ENCODE peak calls at places on chromosomes 2 and 18, in seven cellular contexts. M is neuronal stem cell, S is IMR-90, N is H9, V is mesenchymal stem cell, G is H1, K is trophoblast cell. T is an unnamed sample.
A peak's percentile ranks its signal among the peaks of the same experiment; 100 is the strongest.

GRCh38 chr2:192002418-192002817 is 155.5 kb upstream of the CAVIN2 start:
- DNase-seq in K (no peak), V (no peak), S (no peak), N (peak; percentile 45), M (no peak), G (no peak), T (peak; percentile 28)

GRCh38 chr2:215499330-215499729 is 63.5 kb upstream of the FN1 start:
- DNase-seq in M (no peak), V (no peak), K (no peak), S (peak; percentile 54), G (no peak), N (no peak), T (no peak)

GRCh38 chr2:11691071-11691660 is 21.2 kb upstream of the NTSR2 start:
- DNase-seq in K (no peak), S (no peak), V (no peak), G (no peak), N (no peak), M (no peak), T (no peak)

GRCh38 chr2:5740073-5740472 is 47.9 kb downstream of the SOX11 start:
- DNase-seq in K (no peak), M (no peak), S (no peak), N (no peak), V (no peak), G (no peak), T (no peak)

GRCh38 chr2:42713920-42714319 is 50.0 kb downstream of the OXER1 start:
- DNase-seq in G (no peak), S (no peak), V (no peak), N (no peak), K (no peak), M (no peak), T (no peak)

GRCh38 chr18:3340015-3340681 is 78.2 kb downstream of the MYL12B start:
- DNase-seq in S (peak; percentile 56), K (no peak), M (no peak), G (no peak), N (no peak), V (peak; percentile 61), T (peak; percentile 32)

GRCh38 chr2:123453772-123454171 is 571.3 kb upstream of the CNTNAP5 start:
- DNase-seq in V (no peak), S (no peak), K (no peak), M (no peak), G (no peak), N (no peak), T (no peak)

GRCh38 chr18:45658756-45659155 is 43.5 kb downstream of the SLC14A2 start:
- DNase-seq in M (no peak), G (no peak), S (peak; percentile 48), N (no peak), K (no peak), V (no peak), T (no peak)

GRCh38 chr2:168740360-168740759 is 62.1 kb upstream of the NOSTRIN start:
- DNase-seq in N (no peak), V (no peak), S (peak; percentile 10), M (no peak), G (no peak), K (peak; percentile 96), T (peak; percentile 25)

GRCh38 chr18:74082476-74083070 is 65.1 kb downstream of the FBXO15 start:
- DNase-seq in V (peak; percentile 50), K (no peak), M (peak; percentile 8), G (peak; percentile 59), N (peak; percentile 91), S (peak; percentile 63), T (peak; percentile 82)

GRCh38 chr2:239634769-239635168 is 233.9 kb upstream of the HDAC4 start:
- DNase-seq in M (no peak), N (no peak), G (no peak), V (no peak), K (no peak), S (no peak), T (no peak)

GRCh38 chr2:37318401-37318800 is 6.2 kb downstream of the PRKD3 start:
- DNase-seq in G (no peak), S (peak; percentile 96), K (no peak), M (no peak), V (peak; percentile 71), N (no peak), T (no peak)

GRCh38 chr2:214569419-214570035 is 158.7 kb downstream of the VWC2L start:
- DNase-seq in N (no peak), M (no peak), K (no peak), V (no peak), S (no peak), G (no peak), T (no peak)

GRCh38 chr2:11955314-11955713 is 208.9 kb downstream of the LPIN1 start:
- DNase-seq in M (no peak), N (no peak), K (no peak), G (no peak), V (no peak), S (peak; percentile 3), T (no peak)

GRCh38 chr2:42128731-42129486 is 40.2 kb upstream of the EML4 start:
- DNase-seq in G (no peak), N (no peak), S (peak; percentile 80), K (no peak), M (no peak), V (peak; percentile 84), T (no peak)

GRCh38 chr18:34802938-34803337 is 92.8 kb downstream of the DTNA start:
- DNase-seq in V (peak; percentile 7), K (no peak), G (no peak), N (no peak), M (no peak), S (peak; percentile 29), T (no peak)

GRCh38 chr2:240353944-240354343 is 81.5 kb upstream of the GPC1 start:
- DNase-seq in M (no peak), S (no peak), K (no peak), N (no peak), G (no peak), V (no peak), T (no peak)

DNA sequence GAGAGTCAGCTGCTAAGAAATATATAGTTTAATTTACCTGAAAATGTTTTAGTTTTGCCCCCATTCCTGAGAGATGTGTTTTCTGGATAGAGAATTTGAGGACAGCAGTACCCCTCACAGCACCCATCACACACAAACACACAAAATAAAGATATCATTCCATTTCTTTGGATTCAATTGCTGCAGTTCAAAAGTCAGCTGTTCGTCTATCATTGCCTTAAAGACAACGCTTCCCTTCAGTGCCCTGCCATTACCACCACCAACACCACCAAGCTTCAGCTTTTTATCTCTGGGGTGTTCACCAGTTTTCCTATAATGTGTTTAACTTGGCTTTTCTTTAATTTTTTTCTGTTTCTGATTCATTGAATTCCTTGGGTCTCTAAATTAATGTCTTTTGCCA is 49.7 kb downstream of the RDH14 start:
- DNase-seq in V (no peak), G (no peak), K (no peak), M (no peak), N (no peak), S (no peak), T (no peak)
- H3K4ac ChIP-seq in V (no peak overlapping the region), G (no peak overlapping the region), K (no peak overlapping the region), M (no peak overlapping the region), N (no peak overlapping the region), S (no peak overlapping the region), T (no peak overlapping the region)

GRCh38 chr2:18272148-18272494 is 288.3 kb downstream of the RDH14 start:
- DNase-seq in M (no peak), K (no peak), N (no peak), S (no peak), V (no peak), G (no peak), T (no peak)
- H3K4ac ChIP-seq in M (peak overlapping the region; percentile 66), K (no peak overlapping the region), N (no peak overlapping the region), S (no peak overlapping the region), V (no peak overlapping the region), G (no peak overlapping the region), T (no peak overlapping the region)

GRCh38 chr2:32746554-32747133 is 118.8 kb downstream of the TTC27 start:
- DNase-seq in N (no peak), G (no peak), K (no peak), M (no peak), V (no peak), S (no peak), T (no peak)
- H3K4ac ChIP-seq in N (no peak overlapping the region), G (no peak overlapping the region), K (no peak overlapping the region), M (no peak overlapping the region), V (no peak overlapping the region), S (no peak overlapping the region), T (no peak overlapping the region)

GRCh38 chr2:95359035-95359434 is 43.5 kb upstream of the FAHD2A start:
- DNase-seq in G (no peak), N (no peak), S (peak; percentile 73), V (no peak), M (no peak), K (peak; percentile 26), T (no peak)

GRCh38 chr2:95359501-95359930 is 43.0 kb upstream of the FAHD2A start:
- DNase-seq in M (no peak), N (peak; percentile 18), G (no peak), S (no peak), K (no peak), V (no peak), T (no peak)

GRCh38 chr2:95357717-95358280 is 44.7 kb upstream of the FAHD2A start:
- DNase-seq in M (no peak), V (no peak), N (peak; percentile 5), S (no peak), G (no peak), K (no peak), T (no peak)

GRCh38 chr2:95354925-95355324 is 47.6 kb upstream of the FAHD2A start:
- DNase-seq in G (no peak), S (no peak), N (peak; percentile 5), M (no peak), V (no peak), K (no peak), T (no peak)

DNA sequence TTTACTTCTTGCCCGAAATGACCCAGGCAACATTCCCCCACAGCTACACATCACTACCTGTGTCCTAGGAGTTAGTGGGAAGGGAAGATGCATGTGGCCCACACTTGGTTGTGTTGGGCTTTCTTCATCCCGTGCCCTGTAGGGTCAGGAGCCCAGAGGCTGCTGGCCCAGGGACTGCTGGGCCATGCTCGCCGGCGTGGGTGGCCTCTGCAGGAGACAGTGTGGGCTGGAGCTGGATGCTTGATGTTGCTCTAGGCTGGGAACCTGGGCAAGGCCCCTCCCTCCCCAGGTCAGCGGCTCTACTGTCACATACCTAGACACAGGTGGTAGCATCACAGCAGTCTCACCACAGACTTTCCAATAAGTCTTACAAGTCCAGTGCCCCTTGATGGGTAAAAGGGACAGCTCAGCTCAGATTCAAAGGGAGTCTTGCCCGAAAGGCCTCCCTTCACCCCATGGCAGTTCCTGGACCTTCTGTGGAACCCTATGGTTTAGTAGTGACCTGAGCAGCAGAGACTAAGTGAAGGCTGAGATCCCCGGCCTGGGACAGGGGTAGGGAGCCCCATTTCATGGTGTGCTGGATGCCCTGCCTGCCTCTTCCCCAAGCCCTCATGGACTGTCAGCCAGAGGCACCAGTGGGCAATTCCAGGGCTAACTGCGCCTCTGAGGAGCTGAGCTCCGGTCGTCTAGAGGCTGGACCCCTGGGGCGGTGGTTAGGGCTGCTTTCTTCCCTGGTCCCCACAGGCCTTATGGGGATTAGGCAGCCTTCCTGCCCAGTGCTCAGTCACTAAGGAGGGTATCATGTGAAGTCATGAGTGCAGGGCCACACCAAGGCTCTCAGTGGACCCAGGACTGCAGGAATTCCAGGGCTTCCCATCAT is 45.4 kb upstream of the FAHD2A start:
- DNase-seq in K (no peak), M (no peak), N (no peak), V (no peak), S (no peak), G (no peak), T (no peak)
- H3K4ac ChIP-seq in K (no peak overlapping the region), M (no peak overlapping the region), N (no peak overlapping the region), V (no peak overlapping the region), S (no peak overlapping the region), G (no peak overlapping the region), T (no peak overlapping the region)

DNA sequence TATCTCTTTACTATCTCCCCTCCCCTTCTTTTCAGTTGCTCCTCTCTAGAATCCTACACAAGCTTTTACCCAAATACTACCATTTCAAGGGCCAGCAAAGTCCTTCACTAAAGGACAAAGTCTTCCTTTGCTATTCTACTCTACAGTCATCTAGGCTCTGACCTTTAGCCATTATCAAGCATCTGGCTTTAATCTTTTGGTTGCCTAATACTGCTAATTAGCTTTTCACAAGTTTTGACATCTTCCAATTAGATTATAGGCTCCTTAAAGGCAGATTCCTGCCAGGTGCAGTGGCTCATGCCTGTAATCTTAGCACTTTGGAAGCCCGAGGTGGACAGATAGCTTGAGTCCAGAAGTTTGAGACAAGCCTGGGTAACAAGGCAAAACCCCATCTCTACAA is 194.4 kb downstream of the SH3BP4 start:
- DNase-seq in G (no peak), N (no peak), M (no peak), S (no peak), K (no peak), V (no peak), T (peak; percentile 64)
- H3K4ac ChIP-seq in G (no peak overlapping the region), N (no peak overlapping the region), M (no peak overlapping the region), S (no peak overlapping the region), K (no peak overlapping the region), V (no peak overlapping the region), T (no peak overlapping the region)